ENCODE peak calls at places on chromosomes 11 and 22, in seven cellular contexts. D is K562, M is H1, L is SK-N-SH, I is HepG2, Z is HCT116, X is GM12878. N is an unnamed sample.

GRCh38 chr11:2462986-2463765 is 18.4 kb downstream of the KCNQ1 start:
- DNase-seq in D (no peak), I (peak; percentile 65), X (no peak), M (no peak), Z (peak; percentile 45), L (no peak), N (no peak)

GRCh38 chr11:32918427-32918826 is 25.8 kb downstream of the QSER1 start:
- DNase-seq in X (no peak), M (no peak), Z (no peak), L (no peak), I (no peak), D (no peak), N (no peak)

GRCh38 chr11:9804414-9804902 is 140.6 kb downstream of the SWAP70 start:
- DNase-seq in X (no peak), M (no peak), I (no peak), D (no peak), L (no peak), Z (no peak), N (no peak)

GRCh38 chr11:95306816-95307215 is 75.8 kb upstream of the SESN3 start:
- DNase-seq in L (no peak), D (no peak), I (no peak), M (no peak), Z (no peak), X (no peak), N (no peak)

GRCh38 chr11:96314326-96315050 is 28.5 kb downstream of the MAML2 start:
- DNase-seq in X (no peak), I (no peak), Z (peak; percentile 48), D (no peak), L (no peak), M (no peak), N (no peak)

GRCh38 chr11:106988151-106988806 is 30.0 kb downstream of the GUCY1A2 start:
- DNase-seq in L (no peak), M (no peak), I (no peak), D (no peak), Z (no peak), X (no peak), N (no peak)

GRCh38 chr11:126997641-126998040 is 2.9 kb downstream of the KIRREL3 start:
- DNase-seq in D (no peak), L (no peak), Z (no peak), I (no peak), X (no peak), M (no peak), N (no peak)

GRCh38 chr11:86034710-86035109 is 34.2 kb downstream of the PICALM start:
- DNase-seq in M (no peak), Z (no peak), I (no peak), X (no peak), D (no peak), L (no peak), N (no peak)

GRCh38 chr22:26194313-26194712 is 25.1 kb downstream of the SEZ6L start:
- DNase-seq in L (no peak), X (no peak), M (no peak), I (no peak), Z (no peak), D (no peak), N (no peak)

GRCh38 chr11:113179181-113179701 is 135.1 kb upstream of the TTC12 start:
- DNase-seq in I (no peak), L (no peak), X (no peak), D (no peak), Z (no peak), M (no peak), N (no peak)

GRCh38 chr11:13963949-13964770 is 1.6 kb downstream of the SPON1 start:
- DNase-seq in D (no peak), X (no peak), Z (no peak), I (no peak), M (no peak), L (peak; percentile 39), N (peak; percentile 79)

GRCh38 chr22:38406617-38407016 is 48.4 kb downstream of the KCNJ4 start:
- DNase-seq in Z (no peak), I (no peak), X (no peak), M (no peak), D (no peak), L (no peak), N (no peak)

GRCh38 chr11:3217751-3218482 is 696 bp downstream of the MRGPRG start:
- DNase-seq in D (no peak), X (no peak), Z (no peak), I (no peak), L (peak; percentile 34), M (no peak), N (no peak)

GRCh38 chr11:112706863-112707262 is 254.4 kb upstream of the NCAM1 start:
- DNase-seq in M (no peak), X (no peak), L (no peak), D (no peak), Z (no peak), I (no peak), N (no peak)

GRCh38 chr11:60396382-60396781 is at the start of gene MS4A14:
- DNase-seq in M (no peak), Z (no peak), X (no peak), D (no peak), I (no peak), L (no peak), N (no peak)

GRCh38 chr22:38187413-38188212 is 6.0 kb upstream of the PLA2G6 start:
- DNase-seq in X (no peak), I (peak; percentile 56), L (no peak), D (no peak), Z (no peak), M (no peak), N (peak; percentile 85)

GRCh38 chr11:114036156-114036811 is 23.2 kb upstream of the ZBTB16 start:
- DNase-seq in D (peak; percentile 76), I (peak; percentile 60), Z (peak; percentile 41), L (peak; percentile 90), X (no peak), M (peak; percentile 86), N (peak; percentile 40)

GRCh38 chr11:12182650-12183511 is 72.5 kb downstream of the MICAL2 start:
- DNase-seq in X (no peak), L (no peak), I (peak; percentile 58), M (no peak), Z (peak; percentile 74), D (peak; percentile 80), N (no peak)

GRCh38 chr11:44057340-44057739 is 8.7 kb upstream of the ACCS start:
- DNase-seq in D (no peak), M (no peak), X (no peak), L (no peak), Z (no peak), I (no peak), N (no peak)

GRCh38 chr11:65366340-65366773 is 11.8 kb downstream of the TIGD3 start:
- DNase-seq in L (peak; percentile 89), M (no peak), I (peak; percentile 84), D (peak; percentile 71), Z (peak; percentile 67), X (no peak), N (peak; percentile 89)

GRCh38 chr11:107928767-107929507 is 689 bp downstream of the RAB39A start:
- DNase-seq in M (no peak), Z (no peak), L (peak; percentile 45), D (no peak), X (no peak), I (no peak), N (no peak)

GRCh38 chr11:2257023-2257700 is 13.2 kb downstream of the ASCL2 start:
- DNase-seq in D (no peak), I (no peak), Z (no peak), L (no peak), M (no peak), X (no peak), N (peak; percentile 53)

GRCh38 chr22:38299758-38300157 is 17.5 kb downstream of the CSNK1E start:
- DNase-seq in X (no peak), I (no peak), D (no peak), Z (no peak), L (no peak), M (no peak), N (no peak)

GRCh38 chr22:30159082-30159481 is 78.8 kb downstream of the HORMAD2 start:
- DNase-seq in D (no peak), X (no peak), L (no peak), I (no peak), Z (no peak), M (no peak), N (no peak)

GRCh38 chr11:110362916-110363574 is 66.6 kb upstream of the RDX start:
- DNase-seq in D (no peak), I (peak; percentile 43), M (no peak), Z (peak; percentile 34), L (no peak), X (no peak), N (peak; percentile 59)

GRCh38 chr11:134835561-134835960 is 423.5 kb upstream of the B3GAT1 start:
- DNase-seq in I (no peak), L (no peak), D (no peak), Z (no peak), M (no peak), X (no peak), N (no peak)

GRCh38 chr11:2857918-2858317 is 27.7 kb downstream of the CDKN1C start:
- DNase-seq in I (no peak), D (no peak), X (no peak), Z (no peak), M (no peak), L (peak; percentile 69), N (no peak)

GRCh38 chr22:24455751-24456426 is 28.5 kb downstream of the ADORA2A start:
- DNase-seq in L (no peak), M (no peak), Z (no peak), X (no peak), I (peak; percentile 47), D (no peak), N (no peak)

GRCh38 chr11:104073950-104074349 is 37.5 kb downstream of the DDI1 start:
- DNase-seq in D (no peak), I (no peak), L (no peak), M (no peak), X (peak; percentile 19), Z (no peak), N (no peak)

GRCh38 chr11:75315439-75315805 is 36.0 kb downstream of the ARRB1 start:
- DNase-seq in I (no peak), D (no peak), Z (no peak), M (no peak), X (no peak), L (no peak), N (no peak)
- TF ChIP-seq JUND in I (no peak), D (no peak), Z (no peak), M (no peak), X (no peak), L (no peak), N (no peak)

GRCh38 chr11:83033972-83034672 is 37.6 kb downstream of the RAB30 start:
- DNase-seq in M (no peak), L (peak; percentile 69), D (no peak), I (no peak), X (no peak), Z (no peak), N (no peak)
- TF ChIP-seq JUND in M (no peak), L (no peak), D (no peak), I (no peak), X (no peak), Z (no peak), N (no peak)

DNA sequence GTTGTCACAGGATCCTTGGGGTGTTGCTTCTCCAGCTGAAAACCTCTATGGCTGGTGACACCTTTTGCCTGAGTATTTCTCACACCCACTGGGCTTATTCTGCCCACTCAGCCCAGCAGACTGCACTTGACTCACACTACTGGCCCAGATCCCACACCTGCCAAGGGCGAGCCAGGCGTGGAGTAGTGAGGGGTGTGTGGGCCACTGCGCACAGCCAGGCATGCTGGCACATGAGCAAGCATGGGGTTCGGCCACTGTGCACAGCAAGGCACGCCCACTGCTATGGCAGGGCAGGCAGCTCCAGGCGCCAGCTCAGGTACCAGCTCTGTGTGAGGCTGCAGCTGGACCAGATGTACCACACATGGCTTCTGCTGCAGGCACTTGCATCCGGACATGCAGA is 116.5 kb upstream of the MTNR1B start:
- DNase-seq in M (no peak), L (no peak), X (no peak), D (no peak), Z (no peak), I (no peak), N (no peak)
- TF ChIP-seq JUND in M (no peak), L (no peak), X (no peak), D (no peak), Z (no peak), I (no peak), N (no peak)

GRCh38 chr11:124482362-124483147 is 37.1 kb upstream of the OR8B8 start:
- DNase-seq in Z (no peak), L (no peak), D (no peak), I (no peak), X (no peak), M (no peak), N (no peak)
- TF ChIP-seq JUND in Z (no peak), L (no peak), D (no peak), I (no peak), X (no peak), M (no peak), N (no peak)

N was measured in T47D.